ENCODE peak calls at places on chromosomes 1 and 21, in ten cellular contexts. M, T, R, N, U, Z, K, O, L and W are unnamed samples.

GRCh38 chr1:187157552-187157951 is 328.8 kb downstream of the PLA2G4A start:
- DNase-seq in R (peak), K (no peak), M (no peak), L (no peak), O (no peak), T (no peak), N (no peak), Z (no peak), U (no peak), W (no peak)

GRCh38 chr1:28517649-28517999 is 11.8 kb downstream of the RCC1 start:
- DNase-seq in L (peak), N (no peak), K (no peak), R (no peak), M (no peak), T (no peak), Z (no peak), U (no peak), O (no peak), W (no peak)

GRCh38 chr1:182197555-182197954 is 136.0 kb upstream of the ZNF648 start:
- DNase-seq in Z (no peak), U (no peak), L (no peak), T (no peak), M (no peak), O (no peak), K (no peak), N (peak), R (no peak), W (no peak)

GRCh38 chr21:42003051-42003461 is 7.1 kb downstream of the ZBTB21 start:
- DNase-seq in O (no peak), R (peak), K (peak), L (no peak), Z (no peak), M (no peak), U (no peak), T (no peak), N (no peak), W (peak)

GRCh38 chr1:167467126-167467725 is 51.1 kb downstream of the CD247 start:
- DNase-seq in O (no peak), M (no peak), Z (no peak), R (no peak), T (no peak), L (peak), K (peak), N (no peak), U (no peak), W (peak)

GRCh38 chr21:42878678-42878992 is 704 bp downstream of the WDR4 start:
- DNase-seq in M (no peak), N (no peak), U (no peak), T (no peak), Z (no peak), R (no peak), K (no peak), O (peak), L (no peak), W (no peak)

GRCh38 chr1:54610048-54610447 is 13.3 kb downstream of the FAM151A start:
- DNase-seq in N (no peak), L (no peak), O (no peak), R (no peak), U (no peak), K (no peak), T (no peak), Z (no peak), M (no peak), W (peak)

GRCh38 chr1:166839600-166840308 is 479 bp downstream of the POGK start:
- DNase-seq in U (peak), N (peak), K (peak), O (peak), L (peak), T (no peak), M (peak), R (peak), Z (peak), W (peak)

GRCh38 chr21:42583992-42584641 is 69.3 kb upstream of the PDE9A start:
- DNase-seq in T (no peak), O (no peak), U (no peak), K (no peak), N (no peak), L (no peak), Z (no peak), M (no peak), R (no peak), W (no peak)

GRCh38 chr1:192879416-192879815 is 70.6 kb downstream of the RGS2 start:
- DNase-seq in Z (no peak), M (no peak), U (no peak), N (no peak), T (no peak), O (no peak), L (no peak), K (no peak), R (no peak), W (peak)

GRCh38 chr21:46392921-46393320 is 65.8 kb upstream of the DIP2A start:
- DNase-seq in R (peak), K (no peak), L (no peak), O (no peak), N (peak), M (no peak), Z (no peak), U (no peak), T (no peak), W (no peak)

GRCh38 chr21:34113842-34114241 is 40.5 kb downstream of the MRPS6 start:
- DNase-seq in R (no peak), M (no peak), T (no peak), Z (peak), L (peak), O (no peak), N (no peak), K (no peak), U (no peak), W (peak)

GRCh38 chr1:58395355-58395754 is 151.2 kb downstream of the OMA1 start:
- DNase-seq in R (peak), M (no peak), L (no peak), T (peak), Z (no peak), O (no peak), N (no peak), U (no peak), K (peak), W (peak)

GRCh38 chr21:35020902-35021301 is 28.2 kb downstream of the RUNX1 start:
- DNase-seq in U (no peak), K (no peak), R (peak), Z (no peak), M (no peak), O (no peak), N (no peak), T (no peak), L (no peak), W (peak)

GRCh38 chr1:37034301-37035013 is at the start of gene GRIK3:
- DNase-seq in L (peak), Z (no peak), R (no peak), T (no peak), K (no peak), O (no peak), M (no peak), N (no peak), U (peak), W (no peak)